ENCODE peak calls at places on chromosomes 7 and 10, in four cellular contexts. X is BE2C, H is iPS DF 6.9, Y is coronary artery. D is an unnamed sample.

GRCh38 chr10:130353928-130354327 is 217.7 kb downstream of the GLRX3 start:
- DNase-seq in Y (no peak), X (no peak), H (no peak), D (no peak)

GRCh38 chr10:69639291-69640195 is 9.5 kb downstream of the FAM241B start:
- DNase-seq in X (peak; percentile 72), Y (peak; percentile 71), H (peak; percentile 79), D (peak; percentile 20)

GRCh38 chr7:49638166-49638565 is 135.3 kb upstream of the VWC2 start:
- DNase-seq in H (no peak), Y (no peak), X (no peak), D (no peak)

GRCh38 chr10:5491477-5491876 is 7.9 kb downstream of the CALML5 start:
- DNase-seq in H (no peak), X (no peak), Y (no peak), D (no peak)

GRCh38 chr7:105149827-105150226 is 135.8 kb downstream of the KMT2E start:
- DNase-seq in H (no peak), X (no peak), Y (no peak), D (no peak)

GRCh38 chr7:41097501-41097900 is 605.4 kb downstream of the INHBA start:
- DNase-seq in Y (no peak), X (no peak), H (no peak), D (no peak)

GRCh38 chr7:92682324-92682723 is 92.1 kb upstream of the FAM133B start:
- DNase-seq in H (no peak), Y (no peak), X (no peak), D (no peak)

GRCh38 chr7:123675092-123675473 is 19.4 kb downstream of the LMOD2 start:
- DNase-seq in H (no peak), Y (no peak), X (no peak), D (no peak)

GRCh38 chr10:84264611-84265141 is 19.8 kb downstream of the RGR start:
- DNase-seq in H (peak; percentile 39), X (peak; percentile 74), Y (no peak), D (peak; percentile 0)
- H3K4me3 ChIP-seq in H (no peak overlapping the region), X (no peak overlapping the region), Y (no peak overlapping the region), D (no peak overlapping the region)

GRCh38 chr7:87091487-87092066 is 32.1 kb upstream of the ELAPOR2 start:
- DNase-seq in X (no peak), Y (no peak), H (no peak), D (no peak)
- H3K4me3 ChIP-seq in X (no peak overlapping the region), Y (no peak overlapping the region), H (no peak overlapping the region), D (no peak overlapping the region)

GRCh38 chr7:102934267-102934666 is 21.5 kb downstream of the LRRC17 start:
- DNase-seq in Y (no peak), H (no peak), X (no peak), D (no peak)
- H3K4me3 ChIP-seq in Y (peak overlapping the region; percentile 55), H (no peak overlapping the region), X (no peak overlapping the region), D (no peak overlapping the region)

GRCh38 chr10:117412469-117413005 is 37.3 kb upstream of the PDZD8 start:
- DNase-seq in H (no peak), X (no peak), Y (no peak), D (no peak)

GRCh38 chr10:117411440-117412428 is 36.5 kb upstream of the PDZD8 start:
- DNase-seq in Y (no peak), X (peak; percentile 80), H (no peak), D (no peak)

GRCh38 chr10:117418121-117418520 is 42.9 kb upstream of the PDZD8 start:
- DNase-seq in Y (no peak), H (no peak), X (no peak), D (no peak)

GRCh38 chr10:117409549-117410283 is 34.5 kb upstream of the PDZD8 start:
- DNase-seq in Y (no peak), X (no peak), H (no peak), D (no peak)

DNA sequence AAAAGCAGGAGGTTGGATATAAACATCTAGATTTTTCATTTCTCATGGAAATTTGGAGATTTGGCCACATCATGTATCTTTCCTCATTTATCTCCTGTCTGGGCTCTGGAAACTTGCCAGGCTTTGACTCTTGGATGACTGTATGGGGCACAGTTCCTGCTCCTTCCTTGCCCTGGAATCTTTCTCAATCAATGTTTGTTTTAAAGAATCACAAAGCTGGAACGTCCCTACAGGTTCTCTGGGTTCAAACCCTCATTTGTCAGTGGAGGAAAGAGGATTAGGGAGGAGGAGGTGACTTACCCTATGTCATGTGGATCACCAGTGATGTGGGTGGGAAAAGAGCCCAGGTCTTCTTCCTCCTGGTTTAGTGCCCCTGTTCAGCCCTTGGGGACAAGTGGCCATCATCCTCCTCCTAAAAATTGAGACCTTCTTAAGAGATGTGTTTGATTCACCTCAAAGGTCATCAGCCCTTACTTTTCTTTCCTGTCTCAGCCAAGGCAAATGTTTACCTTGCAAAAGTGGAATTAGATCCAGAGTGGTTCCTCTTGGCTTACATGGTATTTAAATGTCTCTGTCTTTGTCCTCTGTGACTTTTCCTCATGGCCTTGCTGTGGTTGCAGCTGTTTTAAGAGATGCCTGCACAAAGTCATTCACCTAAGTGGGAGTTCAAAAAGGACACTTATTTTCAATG is 38.8 kb upstream of the PDZD8 start:
- DNase-seq in X (no peak), H (no peak), Y (no peak), D (no peak)
- H3K4me3 ChIP-seq in X (no peak overlapping the region), H (no peak overlapping the region), Y (no peak overlapping the region), D (no peak overlapping the region)

D was measured in SK-N-MC.